ENCODE peak calls at places on chromosomes 1 and 21, in four cellular contexts. One of them, this sample, is unnamed.

GRCh38 chr21:34844033-34844923 is 175.5 kb downstream of the CLIC6 start:
- DNase-seq in K562: no peak
- DNase-seq in fibroblast of lung: peak
- DNase-seq in AG10803: no peak
- DNase-seq in this sample: peak

GRCh38 chr21:45612096-45613019 is 31.2 kb upstream of the PCBP3 start:
- DNase-seq in K562: no peak
- DNase-seq in fibroblast of lung: peak
- DNase-seq in AG10803: peak
- DNase-seq in this sample: peak

GRCh38 chr21:24224411-24224810 is 1382.9 kb downstream of the MRPL39 start:
- DNase-seq in K562: no peak
- DNase-seq in fibroblast of lung: no peak
- DNase-seq in AG10803: no peak
- DNase-seq in this sample: no peak

GRCh38 chr1:212470059-212470458 is 37.3 kb downstream of the NENF start:
- DNase-seq in K562: no peak
- DNase-seq in fibroblast of lung: peak
- DNase-seq in AG10803: peak
- DNase-seq in this sample: peak

GRCh38 chr1:56452027-56453011 is 127.0 kb downstream of the PLPP3 start:
- DNase-seq in K562: no peak
- DNase-seq in fibroblast of lung: no peak
- DNase-seq in AG10803: peak
- DNase-seq in this sample: peak

GRCh38 chr1:21149430-21149861 is 27.3 kb downstream of the EIF4G3 start:
- DNase-seq in K562: no peak
- DNase-seq in fibroblast of lung: peak
- DNase-seq in AG10803: peak
- DNase-seq in this sample: peak

GRCh38 chr1:20739225-20739624 is 6.7 kb upstream of the SH2D5 start:
- DNase-seq in K562: no peak
- DNase-seq in fibroblast of lung: peak
- DNase-seq in AG10803: peak
- DNase-seq in this sample: peak

GRCh38 chr1:66339944-66340343 is 194.0 kb upstream of the SGIP1 start:
- DNase-seq in K562: no peak
- DNase-seq in fibroblast of lung: no peak
- DNase-seq in AG10803: peak
- DNase-seq in this sample: peak

GRCh38 chr1:18641005-18641941 is 10.6 kb downstream of the PAX7 start:
- DNase-seq in K562: no peak
- DNase-seq in fibroblast of lung: no peak
- DNase-seq in AG10803: no peak
- DNase-seq in this sample: no peak

GRCh38 chr21:30349572-30349971 is 1.2 kb upstream of the KRTAP23-1 start:
- DNase-seq in K562: no peak
- DNase-seq in fibroblast of lung: no peak
- DNase-seq in AG10803: no peak
- DNase-seq in this sample: peak

GRCh38 chr1:78003070-78003751 is 1.5 kb upstream of the DNAJB4 start:
- DNase-seq in K562: peak
- DNase-seq in fibroblast of lung: no peak
- DNase-seq in AG10803: no peak
- DNase-seq in this sample: no peak

GRCh38 chr1:193183019-193183643 is 3.3 kb downstream of the B3GALT2 start:
- DNase-seq in K562: peak
- DNase-seq in fibroblast of lung: peak
- DNase-seq in AG10803: peak
- DNase-seq in this sample: peak

GRCh38 chr21:44820851-44821250 is 3.0 kb upstream of the SUMO3 start:
- DNase-seq in K562: no peak
- DNase-seq in fibroblast of lung: peak
- DNase-seq in AG10803: peak
- DNase-seq in this sample: peak

GRCh38 chr1:109543988-109544735 is 4.3 kb upstream of the GNAI3 start:
- DNase-seq in K562: no peak
- DNase-seq in fibroblast of lung: no peak
- DNase-seq in AG10803: no peak
- DNase-seq in this sample: no peak

GRCh38 chr21:40788635-40789034 is 58.3 kb downstream of the DSCAM start:
- DNase-seq in K562: no peak
- DNase-seq in fibroblast of lung: no peak
- DNase-seq in AG10803: no peak
- DNase-seq in this sample: no peak

GRCh38 chr1:161313554-161314200 is 504 bp upstream of the SDHC start:
- DNase-seq in K562: peak
- DNase-seq in fibroblast of lung: no peak
- DNase-seq in AG10803: no peak
- DNase-seq in this sample: no peak

GRCh38 chr1:179883040-179883501 is 986 bp downstream of the TOR1AIP1 start:
- DNase-seq in K562: no peak
- DNase-seq in fibroblast of lung: no peak
- DNase-seq in AG10803: no peak
- DNase-seq in this sample: no peak

GRCh38 chr1:193525411-193525810 is 339.0 kb upstream of the B3GALT2 start:
- DNase-seq in K562: no peak
- DNase-seq in fibroblast of lung: no peak
- DNase-seq in AG10803: no peak
- DNase-seq in this sample: no peak

GRCh38 chr1:117312453-117313138 is 54.7 kb upstream of the MAN1A2 start:
- DNase-seq in K562: peak
- DNase-seq in fibroblast of lung: peak
- DNase-seq in AG10803: peak
- DNase-seq in this sample: peak

GRCh38 chr1:181190362-181191035 is 102.0 kb downstream of the IER5 start:
- DNase-seq in K562: peak
- DNase-seq in fibroblast of lung: no peak
- DNase-seq in AG10803: no peak
- DNase-seq in this sample: no peak

GRCh38 chr1:24984800-24985552 is 54.9 kb upstream of the RUNX3 start:
- DNase-seq in K562: no peak
- DNase-seq in fibroblast of lung: no peak
- DNase-seq in AG10803: no peak
- DNase-seq in this sample: no peak

GRCh38 chr1:71046891-71047634 is 553 bp downstream of the PTGER3 start:
- DNase-seq in K562: peak
- DNase-seq in fibroblast of lung: no peak
- DNase-seq in AG10803: no peak
- DNase-seq in this sample: no peak

GRCh38 chr1:9882296-9882944 is 27.6 kb downstream of the CTNNBIP1 start:
- DNase-seq in K562: no peak
- DNase-seq in fibroblast of lung: no peak
- DNase-seq in AG10803: no peak
- DNase-seq in this sample: no peak

GRCh38 chr1:97893844-97894243 is 27.0 kb downstream of the DPYD start:
- DNase-seq in K562: no peak
- DNase-seq in fibroblast of lung: peak
- DNase-seq in AG10803: no peak
- DNase-seq in this sample: peak

DNA sequence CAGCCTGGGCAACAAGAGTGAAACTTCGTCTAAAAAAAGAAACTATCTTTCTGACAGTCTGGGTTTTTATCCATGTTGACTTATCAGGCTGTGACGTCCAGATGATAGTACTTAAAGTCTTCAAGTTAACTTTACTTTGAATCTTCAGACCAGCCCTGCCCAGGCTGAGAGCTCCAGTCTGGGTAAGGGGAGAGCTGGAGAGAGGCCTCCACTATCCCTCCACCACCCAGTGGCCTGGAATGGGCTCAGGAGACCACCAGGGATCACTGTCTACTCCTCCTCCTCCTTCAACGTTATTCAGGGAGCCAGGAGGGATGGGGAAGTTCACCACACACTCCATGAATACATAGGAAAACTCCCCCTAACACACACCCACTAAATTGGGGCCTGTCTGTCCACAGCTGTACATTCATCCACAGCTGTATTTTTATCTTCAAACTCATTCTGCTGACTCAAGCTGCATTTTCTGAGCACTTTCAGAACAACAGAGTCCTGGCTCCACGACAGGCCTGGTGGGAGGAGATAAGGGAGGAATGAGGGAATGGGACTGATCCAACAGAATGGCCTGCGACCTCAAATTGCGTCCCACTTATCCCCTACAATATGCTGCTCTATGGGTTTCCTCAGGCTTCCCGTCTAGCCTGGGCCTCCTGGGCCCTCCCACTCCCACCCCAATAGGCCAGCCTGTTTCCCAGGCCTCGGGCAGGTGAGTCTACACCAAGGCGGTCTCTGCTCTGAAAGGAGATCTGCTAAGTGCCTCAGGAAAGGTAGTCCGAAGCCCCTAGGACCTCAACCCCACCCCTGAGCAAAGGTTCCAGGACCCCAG is 1.8 kb downstream of the SLC45A3 start:
- DNase-seq in K562: peak
- DNase-seq in fibroblast of lung: peak
- DNase-seq in AG10803: no peak
- DNase-seq in this sample: peak
- H3K4me3 ChIP-seq in K562: peak
- H3K4me3 ChIP-seq in fibroblast of lung: no peak
- H3K4me3 ChIP-seq in AG10803: no peak
- H3K4me3 ChIP-seq in this sample: peak

DNA sequence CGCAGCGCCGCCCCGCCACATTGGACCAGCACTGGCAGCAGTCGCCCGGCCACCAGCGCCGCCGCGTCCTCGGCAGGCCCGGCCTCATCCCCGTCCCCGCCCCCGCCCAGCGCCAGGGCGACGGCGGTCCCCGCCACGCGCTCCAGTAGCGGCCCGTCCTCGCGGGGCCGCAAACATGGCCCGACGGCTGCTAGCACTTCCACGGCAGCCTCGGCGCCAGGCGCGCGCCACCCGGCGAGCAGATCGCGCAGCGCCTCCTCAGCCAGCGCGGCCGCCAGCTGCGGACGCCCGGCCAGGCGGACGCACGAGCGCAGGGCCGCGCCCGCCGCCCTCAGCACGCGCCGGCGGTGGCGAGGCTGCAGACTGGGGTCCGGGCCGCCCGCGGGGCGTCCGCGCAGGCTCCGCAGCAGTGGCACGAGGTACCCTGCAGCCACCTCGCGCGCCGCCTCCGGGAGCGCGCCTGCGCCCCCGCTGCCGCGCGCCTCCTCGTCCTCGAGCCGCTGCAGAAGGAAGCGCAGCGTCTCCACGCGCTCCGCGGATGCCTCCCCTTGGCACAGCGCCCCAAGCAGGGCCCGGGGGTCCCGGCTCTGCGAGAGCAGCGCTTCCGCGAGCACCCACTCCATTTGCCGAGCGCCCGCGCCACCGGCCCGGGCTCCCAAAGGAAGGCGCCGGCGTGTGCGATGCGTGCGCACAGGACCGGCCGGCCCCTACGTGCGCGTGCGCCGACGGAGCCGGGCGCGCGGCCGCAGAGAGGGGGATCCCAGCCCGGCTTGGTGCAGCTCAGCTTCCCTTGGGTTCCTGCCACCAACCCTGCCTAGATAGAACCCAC is at the start of gene TARBP1:
- DNase-seq in K562: peak
- DNase-seq in fibroblast of lung: peak
- DNase-seq in AG10803: peak
- DNase-seq in this sample: peak
- TF ChIP-seq CTCF in K562: peak
- TF ChIP-seq CTCF in fibroblast of lung: no peak
- TF ChIP-seq CTCF in AG10803: peak
- TF ChIP-seq CTCF in this sample: peak

GRCh38 chr1:107953551-107953950 is 11.4 kb downstream of the VAV3 start:
- DNase-seq in K562: no peak
- DNase-seq in fibroblast of lung: no peak
- DNase-seq in AG10803: no peak
- DNase-seq in this sample: no peak

GRCh38 chr1:107952989-107953388 is 12.0 kb downstream of the VAV3 start:
- DNase-seq in K562: no peak
- DNase-seq in fibroblast of lung: no peak
- DNase-seq in AG10803: peak
- DNase-seq in this sample: no peak

GRCh38 chr1:107954121-107954520 is 10.9 kb downstream of the VAV3 start:
- DNase-seq in K562: no peak
- DNase-seq in fibroblast of lung: no peak
- DNase-seq in AG10803: no peak
- DNase-seq in this sample: no peak

GRCh38 chr1:107950434-107950833 is 14.5 kb downstream of the VAV3 start:
- DNase-seq in K562: no peak
- DNase-seq in fibroblast of lung: no peak
- DNase-seq in AG10803: no peak
- DNase-seq in this sample: no peak

DNA sequence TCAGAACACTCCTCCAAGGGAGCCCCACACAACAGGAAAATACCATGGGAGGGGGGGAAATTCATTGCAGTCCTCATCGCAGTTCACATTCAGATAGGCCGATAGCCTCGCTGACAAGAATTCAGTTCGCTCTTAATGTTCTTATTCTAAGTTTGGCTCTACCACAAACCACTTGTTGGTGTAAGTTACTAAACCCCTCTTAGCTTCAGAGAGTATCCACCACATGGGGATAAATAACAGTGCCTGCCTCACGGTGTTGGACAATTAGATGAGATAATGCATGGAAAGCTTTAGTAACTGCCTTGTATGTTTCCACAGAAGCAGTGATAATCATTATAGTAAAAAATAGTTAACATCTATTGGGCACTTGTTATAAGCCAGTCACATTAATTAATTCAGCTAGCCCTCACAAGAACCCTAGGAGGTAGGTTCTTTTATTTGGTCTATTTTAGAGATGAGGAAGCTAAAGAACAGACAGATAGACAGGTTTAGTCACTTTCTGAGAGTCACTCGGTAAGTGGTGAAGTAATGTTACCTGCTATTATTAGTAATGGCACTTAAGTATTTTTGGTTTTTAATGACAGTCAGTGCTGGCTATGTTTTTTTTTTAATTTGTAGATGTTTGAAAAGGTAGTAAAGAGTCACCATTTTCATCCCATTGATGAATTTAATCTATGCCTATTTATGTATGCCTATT is 10.1 kb downstream of the VAV3 start:
- DNase-seq in K562: no peak
- DNase-seq in fibroblast of lung: no peak
- DNase-seq in AG10803: no peak
- DNase-seq in this sample: no peak
- H3K4me3 ChIP-seq in K562: no peak
- H3K4me3 ChIP-seq in fibroblast of lung: no peak
- H3K4me3 ChIP-seq in AG10803: no peak
- H3K4me3 ChIP-seq in this sample: no peak

GRCh38 chr1:173187838-173188237 is 19.3 kb downstream of the TNFSF4 start:
- DNase-seq in K562: peak
- DNase-seq in fibroblast of lung: peak
- DNase-seq in AG10803: no peak
- DNase-seq in this sample: no peak
- TF ChIP-seq CTCF in K562: peak
- TF ChIP-seq CTCF in fibroblast of lung: no peak
- TF ChIP-seq CTCF in AG10803: no peak
- TF ChIP-seq CTCF in this sample: no peak

DNA sequence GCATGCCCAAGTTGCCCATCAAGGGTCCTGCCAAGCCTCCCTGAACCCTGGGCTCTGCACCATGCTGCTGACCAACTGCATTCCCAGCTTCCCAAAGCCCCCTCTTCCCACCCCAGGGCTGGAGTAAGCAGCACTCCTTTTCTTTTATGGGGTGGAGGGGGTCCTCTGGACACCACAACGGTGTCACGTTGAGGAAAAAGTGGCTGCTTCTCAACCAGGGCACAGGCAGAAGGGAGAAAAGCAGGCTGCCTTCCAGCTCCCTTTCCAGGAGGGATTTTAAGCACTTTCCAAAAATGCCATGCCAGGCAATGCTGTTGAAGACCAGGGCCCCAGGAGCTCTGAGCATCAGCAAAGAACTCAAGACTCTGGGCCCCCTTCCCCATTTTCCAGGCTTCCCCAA is 691 bp downstream of the RIMS3 start:
- DNase-seq in K562: no peak
- DNase-seq in fibroblast of lung: no peak
- DNase-seq in AG10803: no peak
- DNase-seq in this sample: no peak
- H3K4me3 ChIP-seq in K562: no peak
- H3K4me3 ChIP-seq in fibroblast of lung: no peak
- H3K4me3 ChIP-seq in AG10803: no peak
- H3K4me3 ChIP-seq in this sample: no peak

This sample was measured in cardiac fibroblast.